ENCODE peak calls at places on chromosomes 1 and 21, in nine cellular contexts. O is NAMALWA; P is activated CD4-positive, alpha-beta T cell treated with anti-CD3 and anti-CD28 coated beads, Interleukin-2, amount 10 ng/mL, durations not matched to agents 7 days and 5 days; E is K562; L is colonic mucosa; W is endothelial cell of umbilical vein; T is GM03348; S is uterus; R is T follicular helper cell. U is an unnamed sample.

GRCh38 chr1:32101233-32101681 is 6.6 kb upstream of the KPNA6 start:
- DNase-seq in O (no peak), P (no peak), E (peak), L (no peak), W (no peak), T (peak), S (no peak), R (no peak), U (no peak)

GRCh38 chr1:222613627-222614026 is 4.3 kb upstream of the MIA3 start:
- DNase-seq in O (no peak), P (no peak), E (no peak), L (no peak), W (no peak), T (no peak), S (no peak), R (no peak), U (no peak)

GRCh38 chr1:100750002-100750885 is 30.7 kb downstream of the VCAM1 start:
- DNase-seq in O (no peak), P (no peak), E (no peak), L (no peak), W (no peak), T (no peak), S (no peak), R (no peak), U (no peak)

GRCh38 chr1:226736001-226736907 is 2.8 kb downstream of the ITPKB start:
- DNase-seq in O (no peak), P (no peak), E (no peak), L (no peak), W (no peak), T (no peak), S (peak), R (no peak), U (no peak)

GRCh38 chr21:32190491-32191144 is 88.2 kb downstream of the MIS18A start:
- DNase-seq in O (no peak), P (no peak), E (no peak), L (no peak), W (no peak), T (no peak), S (no peak), R (no peak), U (no peak)

GRCh38 chr21:42315296-42315891 is at the start of gene TFF3:
- DNase-seq in O (no peak), P (no peak), E (no peak), L (peak), W (no peak), T (no peak), S (no peak), R (no peak), U (peak)

GRCh38 chr21:38181101-38181500 is 75.7 kb upstream of the KCNJ15 start:
- DNase-seq in O (no peak), P (no peak), E (no peak), L (no peak), W (no peak), T (peak), S (no peak), R (no peak), U (no peak)

GRCh38 chr1:158095737-158096335 is 84.9 kb upstream of the CD1D start:
- DNase-seq in O (peak), P (peak), E (peak), L (peak), W (peak), T (peak), S (no peak), R (no peak), U (no peak)

GRCh38 chr21:14880922-14881321 is 183.9 kb downstream of the NRIP1 start:
- DNase-seq in O (no peak), P (no peak), E (no peak), L (no peak), W (peak), T (peak), S (no peak), R (no peak), U (no peak)

GRCh38 chr1:229620876-229621275 is 5.0 kb downstream of the TAF5L start:
- DNase-seq in O (no peak), P (no peak), E (no peak), L (no peak), W (no peak), T (peak), S (no peak), R (no peak), U (no peak)